ENCODE peak calls at places on chromosomes 11 and 22, in five cellular contexts. I is astrocyte of the spinal cord, B is NCI-H2081, M is esophagus squamous epithelium, P is heart left ventricle. U is an unnamed sample.

GRCh38 chr22:29580200-29580810 is 608 bp downstream of the NIPSNAP1 start:
- DNase-seq in I (no peak), B (no peak), M (no peak), P (no peak), U (no peak)

GRCh38 chr11:102252339-102252891 is 64.9 kb upstream of the BIRC3 start:
- DNase-seq in I (no peak), B (no peak), M (no peak), P (no peak), U (no peak)

GRCh38 chr11:440065-441042 is 1.5 kb downstream of the ANO9 start:
- DNase-seq in I (no peak), B (no peak), M (no peak), P (no peak), U (no peak)

GRCh38 chr11:8354622-8355417 is 91.1 kb upstream of the LMO1 start:
- DNase-seq in I (no peak), B (peak; percentile 65), M (no peak), P (no peak), U (no peak)

GRCh38 chr22:33706100-33706499 is 214.2 kb downstream of the LARGE1 start:
- DNase-seq in I (no peak), B (no peak), M (no peak), P (peak; percentile 27), U (no peak)

GRCh38 chr11:65867284-65868071 is 5.1 kb downstream of the EFEMP2 start:
- DNase-seq in I (no peak), B (no peak), M (no peak), P (no peak), U (no peak)

GRCh38 chr11:73295259-73295995 is 12.6 kb upstream of the ARHGEF17 start:
- DNase-seq in I (peak; percentile 78), B (peak; percentile 4), M (no peak), P (peak; percentile 68), U (peak; percentile 64)

GRCh38 chr11:69131644-69132300 is 24.0 kb upstream of the SMIM38 start:
- DNase-seq in I (peak; percentile 68), B (no peak), M (no peak), P (peak; percentile 70), U (peak; percentile 48)

GRCh38 chr22:35649026-35649553 is 844 bp downstream of the APOL6 start:
- DNase-seq in I (no peak), B (no peak), M (no peak), P (no peak), U (no peak)

GRCh38 chr11:118744001-118744400 is 47.0 kb downstream of the DDX6 start:
- DNase-seq in I (no peak), B (no peak), M (no peak), P (no peak), U (no peak)

GRCh38 chr22:48493733-48494132 is 1333.9 kb downstream of the BRD1 start:
- DNase-seq in I (no peak), B (no peak), M (no peak), P (no peak), U (no peak)

GRCh38 chr22:49179886-49180682 is 647.6 kb downstream of the BRD1 start:
- DNase-seq in I (no peak), B (no peak), M (no peak), P (no peak), U (no peak)

GRCh38 chr22:30880847-30881246 is 87.7 kb downstream of the MORC2 start:
- DNase-seq in I (no peak), B (no peak), M (no peak), P (no peak), U (no peak)

GRCh38 chr11:45102810-45103621 is 43.4 kb upstream of the PRDM11 start:
- DNase-seq in I (peak; percentile 76), B (peak; percentile 66), M (no peak), P (peak; percentile 62), U (peak; percentile 42)

GRCh38 chr11:118198370-118198769 is 21.9 kb upstream of the SCN2B start:
- DNase-seq in I (peak; percentile 36), B (peak; percentile 77), M (no peak), P (peak; percentile 82), U (peak; percentile 42)

GRCh38 chr11:104665631-104666030 is 232.6 kb downstream of the CASP12 start:
- DNase-seq in I (peak; percentile 29), B (no peak), M (no peak), P (no peak), U (no peak)

GRCh38 chr11:60563553-60564235 is 48.5 kb downstream of the MS4A13 start:
- DNase-seq in I (no peak), B (no peak), M (no peak), P (no peak), U (no peak)

GRCh38 chr11:70517996-70518907 is 119.9 kb downstream of the CTTN start:
- DNase-seq in I (peak; percentile 64), B (no peak), M (no peak), P (no peak), U (peak; percentile 32)

U was measured in Panc1.